ENCODE peak calls at places on chromosomes 1 and 21, in seven cellular contexts. D is foreskin fibroblast, J is SK-N-SH, V is GM13977, R is suprapubic skin, L is A549, Z is pancreas. U is an unnamed sample.

GRCh38 chr1:225883616-225884265 is 1.6 kb upstream of the TMEM63A start:
- DNase-seq in D (no peak), J (no peak), V (no peak), R (no peak), L (no peak), Z (no peak), U (no peak)

GRCh38 chr1:119782541-119783338 is 14.0 kb upstream of the HMGCS2 start:
- DNase-seq in D (no peak), J (no peak), V (no peak), R (no peak), L (no peak), Z (no peak), U (no peak)

GRCh38 chr1:88061106-88061829 is 622.8 kb upstream of the PKN2 start:
- DNase-seq in D (peak), J (peak), V (peak), R (no peak), L (peak), Z (no peak), U (peak)

GRCh38 chr1:67652800-67653199 is 32.2 kb upstream of the GADD45A start:
- DNase-seq in D (peak), J (no peak), V (no peak), R (no peak), L (peak), Z (no peak), U (peak)

GRCh38 chr1:156356875-156357534 is 12.0 kb upstream of the RHBG start:
- DNase-seq in D (peak), J (no peak), V (peak), R (no peak), L (peak), Z (peak), U (no peak)

GRCh38 chr1:234943801-234944402 is 184.7 kb downstream of the TOMM20 start:
- DNase-seq in D (no peak), J (no peak), V (no peak), R (peak), L (no peak), Z (no peak), U (no peak)

GRCh38 chr1:53678948-53679825 is 59.8 kb downstream of the GLIS1 start:
- DNase-seq in D (peak), J (no peak), V (no peak), R (no peak), L (no peak), Z (no peak), U (no peak)

GRCh38 chr1:56877973-56878372 is 23.4 kb downstream of the C8A start:
- DNase-seq in D (peak), J (no peak), V (no peak), R (no peak), L (no peak), Z (no peak), U (no peak)

GRCh38 chr1:30473920-30474817 is 249.2 kb downstream of the MATN1 start:
- DNase-seq in D (no peak), J (no peak), V (no peak), R (peak), L (no peak), Z (no peak), U (no peak)

GRCh38 chr1:6854166-6854565 is 68.9 kb downstream of the CAMTA1 start:
- DNase-seq in D (no peak), J (no peak), V (no peak), R (no peak), L (no peak), Z (no peak), U (no peak)

GRCh38 chr1:165257969-165258459 is 98.5 kb downstream of the LMX1A start:
- DNase-seq in D (peak), J (peak), V (peak), R (peak), L (peak), Z (peak), U (peak)

GRCh38 chr1:64623750-64624445 is 121.0 kb upstream of the RAVER2 start:
- DNase-seq in D (peak), J (peak), V (no peak), R (no peak), L (peak), Z (no peak), U (no peak)

GRCh38 chr21:34091032-34091431 is 17.7 kb downstream of the MRPS6 start:
- DNase-seq in D (no peak), J (no peak), V (no peak), R (no peak), L (no peak), Z (no peak), U (no peak)

GRCh38 chr1:208486677-208487076 is 242.5 kb upstream of the PLXNA2 start:
- DNase-seq in D (no peak), J (no peak), V (no peak), R (no peak), L (no peak), Z (no peak), U (no peak)

GRCh38 chr21:26850116-26850643 is 5.0 kb upstream of the ADAMTS1 start:
- DNase-seq in D (peak), J (peak), V (no peak), R (no peak), L (peak), Z (no peak), U (no peak)

GRCh38 chr1:227351443-227351842 is 33.2 kb upstream of the CDC42BPA start:
- DNase-seq in D (peak), J (peak), V (no peak), R (no peak), L (no peak), Z (no peak), U (no peak)

GRCh38 chr1:54429838-54430237 is 23.6 kb upstream of the SSBP3 start:
- DNase-seq in D (no peak), J (no peak), V (no peak), R (peak), L (no peak), Z (no peak), U (no peak)

GRCh38 chr1:38088366-38088765 is 41.8 kb upstream of the POU3F1 start:
- DNase-seq in D (no peak), J (no peak), V (no peak), R (no peak), L (peak), Z (no peak), U (no peak)

GRCh38 chr1:62962794-62963776 is 179.2 kb downstream of the ATG4C start:
- DNase-seq in D (peak), J (peak), V (peak), R (no peak), L (peak), Z (peak), U (peak)

GRCh38 chr1:228346731-228347130 is 59.9 kb downstream of the TRIM11 start:
- DNase-seq in D (no peak), J (no peak), V (no peak), R (no peak), L (no peak), Z (peak), U (no peak)

GRCh38 chr1:14928886-14929546 is 224.5 kb upstream of the TMEM51 start:
- DNase-seq in D (no peak), J (no peak), V (no peak), R (no peak), L (no peak), Z (no peak), U (no peak)

GRCh38 chr21:15986277-15986676 is 256.5 kb downstream of the USP25 start:
- DNase-seq in D (no peak), J (no peak), V (no peak), R (no peak), L (no peak), Z (no peak), U (no peak)

GRCh38 chr1:91884459-91885290 is 1.3 kb downstream of the TGFBR3 start:
- DNase-seq in D (peak), J (peak), V (peak), R (no peak), L (peak), Z (peak), U (no peak)

GRCh38 chr1:66088787-66089186 is 296.1 kb downstream of the PDE4B start:
- DNase-seq in D (no peak), J (no peak), V (no peak), R (no peak), L (no peak), Z (no peak), U (no peak)

GRCh38 chr1:87592156-87592555 is 263.5 kb downstream of the LMO4 start:
- DNase-seq in D (no peak), J (no peak), V (peak), R (no peak), L (no peak), Z (no peak), U (no peak)

GRCh38 chr1:13512472-13512871 is 1.3 kb downstream of the LRRC38 start:
- DNase-seq in D (no peak), J (no peak), V (no peak), R (no peak), L (no peak), Z (no peak), U (no peak)

GRCh38 chr21:15241997-15242767 is 177.4 kb upstream of the NRIP1 start:
- DNase-seq in D (no peak), J (no peak), V (no peak), R (no peak), L (peak), Z (no peak), U (no peak)

GRCh38 chr21:42080788-42081083 is 9.6 kb downstream of the UMODL1 start:
- DNase-seq in D (peak), J (no peak), V (no peak), R (no peak), L (no peak), Z (no peak), U (peak)

GRCh38 chr1:229993060-229993459 is 74.0 kb upstream of the GALNT2 start:
- DNase-seq in D (no peak), J (no peak), V (no peak), R (no peak), L (no peak), Z (no peak), U (no peak)

GRCh38 chr1:51575406-51576084 is 41.3 kb upstream of the OSBPL9 start:
- DNase-seq in D (peak), J (no peak), V (no peak), R (no peak), L (no peak), Z (no peak), U (no peak)

GRCh38 chr1:89499320-89499719 is 25.3 kb upstream of the LRRC8B start:
- DNase-seq in D (no peak), J (no peak), V (no peak), R (no peak), L (no peak), Z (no peak), U (no peak)

GRCh38 chr1:208243522-208243850 is 698 bp downstream of the PLXNA2 start:
- DNase-seq in D (peak), J (peak), V (peak), R (no peak), L (peak), Z (peak), U (no peak)

GRCh38 chr21:25963186-25963585 is 207.4 kb downstream of the APP start:
- DNase-seq in D (peak), J (no peak), V (no peak), R (no peak), L (peak), Z (no peak), U (no peak)

GRCh38 chr1:38744452-38745350 is 114.9 kb downstream of the RRAGC start:
- DNase-seq in D (no peak), J (no peak), V (no peak), R (no peak), L (no peak), Z (no peak), U (no peak)

DNA sequence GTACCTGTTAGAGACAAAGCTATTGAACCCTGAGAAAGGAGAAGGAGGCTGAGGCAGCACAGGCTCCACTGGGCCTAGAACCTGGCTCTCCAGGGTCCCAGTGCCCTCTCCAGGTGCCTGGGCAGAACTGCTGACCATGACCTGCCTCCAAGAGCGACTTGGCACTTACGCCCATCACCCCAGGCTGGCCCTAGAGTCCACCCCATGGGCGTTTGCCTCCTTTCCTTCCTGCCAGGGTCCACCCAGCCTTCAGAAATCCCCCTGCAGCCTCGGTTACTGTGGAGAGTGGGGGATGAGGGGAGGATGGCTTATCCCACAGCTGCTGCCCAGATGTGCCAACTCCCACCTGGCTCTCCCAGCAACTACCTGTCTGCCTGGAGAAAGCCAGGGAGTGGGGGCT is 14.7 kb upstream of the C1QA start:
- DNase-seq in D (no peak), J (no peak), V (no peak), R (no peak), L (no peak), Z (no peak), U (no peak)
- TF ChIP-seq CTCF in D (no peak), J (no peak), V (no peak), R (no peak), L (no peak), Z (no peak), U (no peak)

DNA sequence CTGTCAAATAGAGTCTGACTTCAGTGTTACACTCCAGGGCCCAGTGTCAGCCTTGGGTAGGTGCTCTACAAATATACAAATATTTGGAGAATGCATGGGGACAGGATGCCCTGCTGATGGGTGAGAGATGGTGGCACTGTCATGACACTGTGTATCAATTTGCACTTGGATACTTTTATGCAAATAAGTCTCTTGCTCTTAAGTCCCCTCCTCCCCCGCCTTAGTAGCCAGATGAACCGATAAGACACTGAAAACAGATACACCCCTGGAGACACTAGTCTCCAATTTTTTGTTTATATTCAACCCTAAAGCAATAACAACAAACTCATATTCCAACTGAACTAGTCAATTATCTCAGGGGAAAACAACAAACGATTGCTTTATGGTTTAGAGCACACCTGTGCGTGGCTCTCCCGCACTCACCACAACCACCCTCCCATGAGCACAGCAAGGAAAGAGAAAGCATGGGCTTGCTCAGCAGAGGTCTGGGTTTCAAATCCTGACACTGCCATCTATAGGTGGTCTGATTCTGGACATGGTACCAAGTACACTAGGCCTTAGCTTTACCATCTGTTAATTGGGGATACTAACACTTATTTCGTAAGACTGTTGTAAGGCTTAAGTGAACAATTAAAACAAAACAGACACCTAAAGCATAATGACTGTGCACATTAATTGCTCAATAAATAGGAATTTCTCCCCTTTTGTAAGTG is 50.3 kb downstream of the HIVEP3 start:
- DNase-seq in D (no peak), J (no peak), V (peak), R (no peak), L (no peak), Z (no peak), U (no peak)
- TF ChIP-seq CTCF in D (no peak), J (peak), V (peak), R (no peak), L (no peak), Z (no peak), U (no peak)

GRCh38 chr1:242467556-242468145 is 56.8 kb downstream of the PLD5 start:
- DNase-seq in D (peak), J (peak), V (peak), R (no peak), L (peak), Z (no peak), U (no peak)
- TF ChIP-seq CTCF in D (peak), J (peak), V (peak), R (no peak), L (peak), Z (peak), U (peak)

GRCh38 chr1:50373532-50373931 is 49.7 kb downstream of the DMRTA2 start:
- DNase-seq in D (no peak), J (no peak), V (no peak), R (no peak), L (no peak), Z (no peak), U (no peak)

GRCh38 chr1:50369008-50369634 is 54.1 kb downstream of the DMRTA2 start:
- DNase-seq in D (no peak), J (no peak), V (no peak), R (no peak), L (no peak), Z (no peak), U (no peak)

GRCh38 chr1:50368179-50369007 is 54.9 kb downstream of the DMRTA2 start:
- DNase-seq in D (peak), J (peak), V (peak), R (no peak), L (peak), Z (peak), U (no peak)

GRCh38 chr1:50371749-50372148 is 51.5 kb downstream of the DMRTA2 start:
- DNase-seq in D (no peak), J (no peak), V (no peak), R (no peak), L (peak), Z (no peak), U (no peak)

GRCh38 chr1:50369830-50370229 is 53.4 kb downstream of the DMRTA2 start:
- DNase-seq in D (no peak), J (no peak), V (no peak), R (no peak), L (peak), Z (no peak), U (no peak)
- TF ChIP-seq CTCF in D (peak), J (peak), V (peak), R (no peak), L (peak), Z (no peak), U (no peak)

DNA sequence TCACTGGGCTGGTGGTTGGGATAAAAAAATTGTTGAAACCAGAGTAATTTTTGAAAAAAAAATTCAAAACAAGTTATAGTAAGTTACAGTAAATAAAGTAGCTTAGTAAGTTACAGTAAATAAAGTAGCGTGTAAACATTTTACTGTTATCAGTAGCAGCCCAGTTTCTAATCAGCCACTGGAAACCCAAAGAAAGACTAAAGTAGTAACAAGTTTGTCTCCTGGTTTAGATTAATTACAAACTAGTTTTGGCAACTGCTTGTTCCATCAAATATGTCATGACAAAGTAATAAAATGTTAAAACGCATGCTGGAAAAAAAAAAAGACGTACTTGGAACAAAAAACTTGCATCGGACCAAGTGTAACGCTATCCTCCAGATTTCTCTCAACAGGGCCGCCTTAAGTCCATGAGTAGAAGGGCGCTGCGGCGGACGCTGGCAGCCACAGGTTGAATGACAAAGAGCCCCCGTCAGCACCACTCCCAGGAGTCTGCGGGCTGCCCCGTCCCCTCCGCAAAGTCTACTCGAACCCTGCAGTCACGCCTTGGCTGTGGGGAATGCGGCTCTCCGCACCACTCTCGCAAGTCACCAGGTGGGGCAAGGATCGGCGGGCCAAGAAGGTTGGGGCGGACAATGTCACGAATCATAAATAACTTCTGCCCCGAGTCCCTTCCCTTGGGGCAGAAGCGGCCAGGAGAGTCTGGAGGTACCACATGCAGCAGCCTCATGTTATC is 885 bp downstream of the SLC16A1 start:
- DNase-seq in D (peak), J (peak), V (peak), R (no peak), L (peak), Z (peak), U (no peak)
- TF ChIP-seq CTCF in D (peak), J (no peak), V (no peak), R (no peak), L (no peak), Z (no peak), U (no peak)

DNA sequence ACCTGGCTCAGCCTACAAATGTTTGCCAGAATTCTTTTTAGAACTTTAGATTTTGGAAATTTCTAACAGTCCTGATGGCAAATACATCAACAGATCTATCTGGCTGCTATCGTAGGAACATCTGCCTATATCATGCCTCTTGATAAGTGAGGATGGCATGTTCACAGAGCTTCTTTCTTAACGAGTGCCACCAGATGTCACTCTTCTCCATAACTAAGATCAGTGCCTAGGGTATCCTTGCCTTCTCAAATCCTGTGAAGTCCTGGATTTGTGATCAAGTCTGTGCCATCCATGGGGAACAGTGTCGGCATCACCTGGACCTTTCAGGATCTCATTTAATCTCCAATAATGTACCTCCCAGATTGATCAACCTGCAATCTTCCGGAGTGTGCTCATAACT is 36.5 kb upstream of the CD5L start:
- DNase-seq in D (peak), J (peak), V (no peak), R (no peak), L (peak), Z (no peak), U (no peak)
- TF ChIP-seq CTCF in D (peak), J (peak), V (peak), R (no peak), L (peak), Z (no peak), U (peak)

GRCh38 chr21:37082856-37083611 is 10.0 kb downstream of the TTC3 start:
- DNase-seq in D (no peak), J (no peak), V (no peak), R (no peak), L (no peak), Z (no peak), U (no peak)

GRCh38 chr21:37077403-37077802 is 4.3 kb downstream of the TTC3 start:
- DNase-seq in D (no peak), J (no peak), V (no peak), R (no peak), L (no peak), Z (no peak), U (no peak)

GRCh38 chr21:37082375-37082774 is 9.3 kb downstream of the TTC3 start:
- DNase-seq in D (no peak), J (no peak), V (no peak), R (no peak), L (no peak), Z (no peak), U (no peak)

GRCh38 chr21:37076087-37076486 is 3.0 kb downstream of the TTC3 start:
- DNase-seq in D (no peak), J (no peak), V (no peak), R (no peak), L (no peak), Z (no peak), U (no peak)

DNA sequence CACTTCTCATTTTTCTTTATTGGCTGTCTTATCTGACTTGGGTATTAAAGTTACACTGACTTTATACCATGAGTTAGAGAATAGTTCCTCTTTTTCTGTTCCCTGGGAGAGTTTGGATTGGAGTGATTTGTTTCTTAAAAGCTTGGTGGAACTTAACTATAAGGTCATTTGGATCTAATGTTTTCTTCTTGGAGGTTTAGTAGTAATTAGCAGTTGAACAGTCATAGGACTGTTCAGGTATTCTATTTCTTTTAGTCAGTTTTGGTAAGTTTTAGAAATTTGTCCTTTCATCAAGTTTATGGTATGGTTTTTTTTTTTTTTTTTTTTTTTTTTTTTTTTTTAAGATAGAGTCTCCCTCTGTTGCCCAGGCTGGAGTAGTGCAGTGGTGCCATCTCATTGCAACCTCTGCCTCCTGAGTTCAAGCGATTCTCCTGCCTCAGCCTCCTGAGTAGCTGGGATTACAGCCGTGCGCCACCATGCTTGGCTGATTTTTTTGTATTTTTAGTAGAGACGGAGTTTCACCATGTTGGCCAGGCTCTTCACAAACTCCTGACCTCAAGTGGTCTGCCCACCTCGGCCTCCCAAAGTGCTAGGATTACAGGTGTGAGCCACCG is 6.3 kb downstream of the TTC3 start:
- DNase-seq in D (no peak), J (no peak), V (no peak), R (no peak), L (no peak), Z (no peak), U (no peak)
- TF ChIP-seq CTCF in D (peak), J (peak), V (peak), R (no peak), L (no peak), Z (no peak), U (peak)

U was measured in AG09319.